ENCODE peak calls at places on chromosomes 7 and 10, in seven cellular contexts. D is DND-41, Y is dorsolateral prefrontal cortex, X is mammary epithelial cell, F is left lung, Q is lower leg skin, S is fibroblast of mammary gland. R is an unnamed sample.

GRCh38 chr10:114266521-114266920 is 27.5 kb downstream of the VWA2 start:
- DNase-seq in X (peak; percentile 90), D (no peak), F (no peak), Y (no peak), Q (no peak), S (peak; percentile 52), R (no peak)

GRCh38 chr7:27191716-27192545 is 6.9 kb upstream of the HOXA11 start:
- DNase-seq in S (no peak), X (no peak), Q (peak; percentile 84), Y (no peak), F (peak; percentile 72), D (no peak), R (peak; percentile 14)

GRCh38 chr7:114659409-114659808 is 244.8 kb downstream of the FOXP2 start:
- DNase-seq in Q (no peak), S (no peak), F (no peak), Y (no peak), D (no peak), X (no peak), R (no peak)

GRCh38 chr7:13309535-13309934 is 622.1 kb downstream of the ARL4A start:
- DNase-seq in X (no peak), Q (no peak), S (no peak), Y (no peak), D (no peak), F (no peak), R (no peak)

GRCh38 chr7:55083206-55083605 is 64.4 kb downstream of the EGFR start:
- DNase-seq in D (no peak), S (peak; percentile 77), Q (no peak), Y (no peak), X (no peak), F (no peak), R (no peak)

GRCh38 chr7:40493609-40494041 is 358.8 kb downstream of the SUGCT start:
- DNase-seq in Y (no peak), X (peak; percentile 17), F (no peak), D (no peak), S (peak; percentile 91), Q (no peak), R (no peak)

GRCh38 chr7:86846494-86847190 is 202.9 kb downstream of the GRM3 start:
- DNase-seq in Q (no peak), X (no peak), F (no peak), D (no peak), S (no peak), Y (no peak), R (no peak)

GRCh38 chr7:90210925-90211324 is 615 bp upstream of the STEAP2 start:
- DNase-seq in D (no peak), Y (no peak), Q (no peak), X (no peak), S (no peak), F (no peak), R (no peak)

GRCh38 chr7:152081088-152081487 is 55.6 kb downstream of the GALNT11 start:
- DNase-seq in F (no peak), D (no peak), Q (no peak), X (peak; percentile 57), Y (no peak), S (no peak), R (no peak)

GRCh38 chr7:3722396-3722846 is 421.4 kb downstream of the SDK1 start:
- DNase-seq in X (no peak), Q (no peak), S (no peak), F (no peak), D (no peak), Y (no peak), R (no peak)

GRCh38 chr10:17453377-17454091 is 861 bp downstream of the ST8SIA6 start:
- DNase-seq in X (peak; percentile 57), Q (peak; percentile 86), F (peak; percentile 87), S (no peak), D (no peak), Y (no peak), R (peak; percentile 53)

GRCh38 chr7:158491094-158491493 is 96.5 kb downstream of the PTPRN2 start:
- DNase-seq in D (no peak), Q (no peak), S (no peak), X (no peak), F (no peak), Y (no peak), R (no peak)

GRCh38 chr7:45863715-45864114 is 9.2 kb downstream of the CCDC201 start:
- DNase-seq in Y (no peak), D (no peak), S (no peak), X (no peak), Q (no peak), F (no peak), R (no peak)

GRCh38 chr10:132707776-132708171 is 78.2 kb downstream of the NKX6-2 start:
- DNase-seq in Y (peak; percentile 45), X (no peak), D (no peak), S (no peak), Q (peak; percentile 75), F (peak; percentile 57), R (no peak)

GRCh38 chr7:25553580-25554274 is 325.4 kb upstream of the NPVF start:
- DNase-seq in Y (no peak), D (no peak), X (no peak), F (no peak), Q (no peak), S (peak; percentile 22), R (no peak)

GRCh38 chr10:86775056-86775858 is 18.8 kb downstream of the BMPR1A start:
- DNase-seq in Q (no peak), D (no peak), X (peak; percentile 36), Y (no peak), F (no peak), S (peak; percentile 36), R (no peak)

GRCh38 chr7:158102897-158103296 is 484.7 kb downstream of the PTPRN2 start:
- DNase-seq in D (no peak), Q (peak; percentile 43), X (no peak), S (no peak), F (peak; percentile 33), Y (no peak), R (no peak)

GRCh38 chr10:122287584-122287983 is 16.5 kb downstream of the BTBD16 start:
- DNase-seq in X (no peak), Y (no peak), S (no peak), F (no peak), D (no peak), Q (no peak), R (no peak)

GRCh38 chr7:23184709-23185354 is 3.0 kb downstream of the NUP42 start:
- DNase-seq in X (peak; percentile 52), Q (no peak), Y (no peak), S (peak; percentile 68), F (no peak), D (peak; percentile 49), R (no peak)

GRCh38 chr10:124120410-124121061 is 27.1 kb upstream of the CHST15 start:
- DNase-seq in S (no peak), F (no peak), Q (no peak), X (no peak), Y (no peak), D (no peak), R (no peak)

GRCh38 chr10:126634915-126635314 is 35.6 kb downstream of the C10orf90 start:
- DNase-seq in Y (no peak), Q (peak; percentile 43), F (no peak), X (peak; percentile 20), S (no peak), D (no peak), R (no peak)

GRCh38 chr7:68417659-68418058 is 1180.6 kb upstream of the AUTS2 start:
- DNase-seq in Y (no peak), S (no peak), F (no peak), Q (no peak), X (no peak), D (no peak), R (no peak)

GRCh38 chr10:36247478-36247877 is 605.4 kb upstream of the FZD8 start:
- DNase-seq in Q (no peak), S (no peak), F (no peak), X (no peak), D (no peak), Y (no peak), R (no peak)
- TF ChIP-seq CTCF in Q (no peak), S (no peak), F (no peak), X (no peak), D (no peak), Y (no peak), R (no peak)

DNA sequence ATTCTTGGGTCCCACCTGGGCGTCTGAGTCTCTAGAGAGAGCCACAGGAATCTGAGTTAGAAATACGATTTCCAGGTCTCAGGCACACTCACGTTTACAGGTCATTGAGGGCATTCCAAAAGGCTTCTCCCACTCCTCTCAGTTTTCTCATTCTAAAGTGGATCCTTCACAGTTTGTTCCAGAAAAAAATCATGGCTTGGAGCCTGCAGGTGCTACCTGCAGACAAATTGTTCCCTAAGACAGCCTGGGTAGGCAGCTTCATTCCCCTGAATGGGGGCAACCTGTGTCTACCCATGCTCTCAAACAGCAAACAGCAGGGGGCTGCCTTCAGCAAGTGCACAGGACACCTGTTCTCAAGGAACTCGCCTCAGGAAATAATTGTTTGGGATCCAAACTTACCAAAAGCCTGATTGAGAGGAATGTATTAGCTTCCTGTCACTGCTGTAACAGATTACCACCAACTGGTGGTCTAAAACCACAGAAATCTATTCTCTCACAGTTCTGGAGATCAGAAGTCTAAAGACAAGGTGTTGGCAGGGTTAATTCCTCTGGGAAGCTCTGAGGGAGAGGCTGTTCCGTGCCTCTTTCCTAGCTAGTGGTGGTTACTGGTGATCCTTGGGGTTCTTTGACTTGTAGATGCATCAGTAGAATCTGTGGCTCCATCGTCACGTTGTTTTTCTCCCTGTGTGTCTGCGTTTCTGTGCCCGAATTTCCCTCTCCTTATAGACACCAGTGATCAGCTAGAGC is 117.2 kb downstream of the RAB11FIP2 start:
- DNase-seq in Q (no peak), D (no peak), Y (no peak), X (no peak), S (no peak), F (no peak), R (no peak)
- TF ChIP-seq CTCF in Q (no peak), D (no peak), Y (no peak), X (no peak), S (no peak), F (no peak), R (no peak)

GRCh38 chr7:47195641-47196040 is 386.3 kb downstream of the TNS3 start:
- DNase-seq in Y (no peak), D (no peak), Q (no peak), S (peak; percentile 6), F (no peak), X (no peak), R (no peak)
- TF ChIP-seq CTCF in Y (no peak), D (peak; percentile 19), Q (no peak), S (peak; percentile 30), F (no peak), X (peak; percentile 33), R (no peak)

GRCh38 chr10:21496285-21497176 is 29.0 kb downstream of the SKIDA1 start:
- DNase-seq in S (peak; percentile 34), F (peak; percentile 86), Q (peak; percentile 87), Y (no peak), X (peak; percentile 46), D (peak; percentile 74), R (peak; percentile 44)
- TF ChIP-seq CTCF in S (peak; percentile 19), F (no peak), Q (no peak), Y (peak; percentile 39), X (peak; percentile 20), D (peak; percentile 78), R (no peak)